ENCODE peak calls at places on chromosomes 2 and 18, in eight cellular contexts. S is NCI-H510A treated with DMSO at 0.1 percent for 48 hours, A is foreskin fibroblast, L is cardiac septum, Y is mucosa of gallbladder, E is sciatic nerve, V is myocyte, R is IMR-90. N is an unnamed sample.

GRCh38 chr2:207337234-207338219 is 171.8 kb upstream of the KLF7 start:
- DNase-seq in Y (no peak), R (peak), A (no peak), S (no peak), V (peak), E (no peak), L (no peak), N (no peak)

GRCh38 chr2:154589514-154589913 is 109.0 kb upstream of the KCNJ3 start:
- DNase-seq in Y (no peak), A (no peak), R (no peak), E (no peak), S (no peak), L (no peak), V (no peak), N (no peak)

GRCh38 chr2:28613616-28614501 is 118.0 kb downstream of the PLB1 start:
- DNase-seq in E (no peak), Y (peak), S (no peak), V (peak), R (peak), A (peak), L (no peak), N (no peak)

GRCh38 chr18:73043231-73044000 is 175.6 kb upstream of the NETO1 start:
- DNase-seq in A (no peak), S (peak), E (no peak), L (no peak), V (no peak), R (no peak), Y (no peak), N (no peak)

GRCh38 chr18:35267809-35268208 is 22.2 kb downstream of the ZSCAN30 start:
- DNase-seq in A (no peak), V (no peak), L (no peak), R (no peak), E (no peak), S (no peak), Y (peak), N (peak)

GRCh38 chr2:203673933-203674332 is 32.5 kb upstream of the CD28 start:
- DNase-seq in V (peak), E (no peak), Y (no peak), A (peak), R (no peak), L (no peak), S (no peak), N (no peak)

GRCh38 chr2:101305492-101306123 is 2.9 kb downstream of the RNF149 start:
- DNase-seq in V (no peak), S (no peak), R (peak), Y (no peak), A (peak), L (no peak), E (no peak), N (no peak)

GRCh38 chr2:151878655-151879563 is 50.7 kb upstream of the ARL5A start:
- DNase-seq in V (peak), R (no peak), E (no peak), A (peak), S (no peak), Y (no peak), L (no peak), N (no peak)

GRCh38 chr2:158414538-158414937 is 42.0 kb downstream of the CCDC148 start:
- DNase-seq in A (peak), L (no peak), R (peak), E (no peak), V (peak), S (no peak), Y (no peak), N (no peak)

GRCh38 chr2:56898986-56899385 is 715.2 kb downstream of the CCDC85A start:
- DNase-seq in L (no peak), Y (no peak), R (no peak), V (no peak), E (no peak), S (no peak), A (no peak), N (no peak)

GRCh38 chr2:191255756-191256312 is 10.6 kb downstream of the MYO1B start:
- DNase-seq in R (peak), V (no peak), L (no peak), S (no peak), E (no peak), A (no peak), Y (no peak), N (no peak)

GRCh38 chr18:12372406-12372805 is 4.6 kb downstream of the AFG3L2 start:
- DNase-seq in S (no peak), V (no peak), A (no peak), Y (no peak), L (no peak), R (no peak), E (no peak), N (no peak)

GRCh38 chr18:24831091-24831490 is 370.7 kb downstream of the HRH4 start:
- DNase-seq in S (no peak), Y (no peak), E (no peak), A (no peak), R (no peak), L (no peak), V (no peak), N (no peak)

GRCh38 chr18:6748241-6748640 is 18.7 kb downstream of the ARHGAP28 start:
- DNase-seq in A (no peak), V (peak), S (no peak), R (no peak), Y (no peak), E (no peak), L (no peak), N (no peak)

GRCh38 chr2:60440761-60441160 is 112.7 kb downstream of the BCL11A start:
- DNase-seq in A (peak), S (no peak), Y (no peak), R (peak), E (no peak), V (no peak), L (no peak), N (no peak)

GRCh38 chr2:25228848-25229674 is 60.7 kb upstream of the POMC start:
- DNase-seq in L (no peak), V (peak), S (peak), E (peak), A (peak), Y (peak), R (peak), N (peak)

GRCh38 chr2:205680903-205681302 is 1.4 kb upstream of the NRP2 start:
- DNase-seq in A (no peak), R (no peak), V (no peak), E (no peak), S (no peak), L (no peak), Y (no peak), N (no peak)

GRCh38 chr2:176643711-176644110 is 374.5 kb downstream of the MTX2 start:
- DNase-seq in V (peak), S (peak), E (no peak), Y (no peak), L (no peak), A (peak), R (no peak), N (no peak)

GRCh38 chr2:212960336-212960735 is 191.1 kb downstream of the IKZF2 start:
- DNase-seq in R (no peak), Y (no peak), V (no peak), S (no peak), A (no peak), E (no peak), L (no peak), N (no peak)

GRCh38 chr2:62577994-62578836 is 72.2 kb upstream of the TMEM17 start:
- DNase-seq in R (peak), L (no peak), E (no peak), V (no peak), S (no peak), Y (peak), A (peak), N (no peak)

GRCh38 chr2:112705576-112705975 is 15.2 kb upstream of the NT5DC4 start:
- DNase-seq in V (no peak), L (no peak), Y (no peak), A (no peak), S (no peak), R (no peak), E (peak), N (no peak)

GRCh38 chr2:240439698-240440151 is 4.3 kb downstream of the GPC1 start:
- DNase-seq in Y (no peak), L (no peak), E (peak), R (no peak), A (no peak), S (no peak), V (no peak), N (peak)

GRCh38 chr2:212595036-212595654 is 56.5 kb upstream of the ERBB4 start:
- DNase-seq in R (peak), A (peak), L (no peak), Y (no peak), V (peak), S (no peak), E (no peak), N (no peak)

GRCh38 chr2:162073776-162074578 is at the start of gene DPP4:
- DNase-seq in S (peak), Y (peak), R (peak), V (peak), A (peak), L (no peak), E (peak), N (peak)

GRCh38 chr2:219079417-219079816 is 18.7 kb upstream of the IHH start:
- DNase-seq in S (no peak), E (no peak), V (peak), A (peak), R (peak), L (no peak), Y (no peak), N (no peak)

GRCh38 chr18:50986360-50987087 is 18.7 kb downstream of the ELAC1 start:
- DNase-seq in A (peak), S (no peak), L (no peak), R (peak), V (peak), E (no peak), Y (no peak), N (no peak)

GRCh38 chr2:17337507-17337906 is 180.7 kb downstream of the RAD51AP2 start:
- DNase-seq in Y (no peak), L (no peak), R (no peak), E (no peak), V (no peak), A (no peak), S (no peak), N (no peak)

GRCh38 chr2:235721586-235721985 is 227.7 kb downstream of the AGAP1 start:
- DNase-seq in L (no peak), E (no peak), S (no peak), A (no peak), R (no peak), V (no peak), Y (no peak), N (no peak)

GRCh38 chr2:127193948-127194267 is 26.2 kb downstream of the CYP27C1 start:
- DNase-seq in Y (no peak), S (no peak), L (no peak), A (peak), R (peak), E (no peak), V (peak), N (no peak)

GRCh38 chr18:70464343-70465114 is 175.7 kb downstream of the SOCS6 start:
- DNase-seq in S (peak), E (peak), Y (peak), L (peak), V (peak), A (peak), R (peak), N (peak)

GRCh38 chr2:130756041-130756720 is 841 bp downstream of the AMER3 start:
- DNase-seq in L (peak), S (peak), E (no peak), A (peak), Y (no peak), V (no peak), R (no peak), N (no peak)

GRCh38 chr2:230896346-230897115 is 28.5 kb downstream of the GPR55 start:
- DNase-seq in R (no peak), E (peak), L (peak), S (no peak), A (no peak), V (no peak), Y (no peak), N (no peak)

GRCh38 chr2:83261591-83262136 is 1197.4 kb downstream of the SUCLG1 start:
- DNase-seq in V (no peak), R (no peak), L (no peak), S (no peak), E (no peak), Y (no peak), A (no peak), N (no peak)

GRCh38 chr2:19122220-19122619 is 236.2 kb downstream of the OSR1 start:
- DNase-seq in S (no peak), A (no peak), Y (no peak), R (no peak), L (no peak), E (no peak), V (no peak), N (no peak)

GRCh38 chr2:58862234-58862633 is 621.1 kb upstream of the FANCL start:
- DNase-seq in Y (no peak), L (no peak), V (no peak), E (no peak), S (no peak), A (no peak), R (no peak), N (no peak)

GRCh38 chr2:217799553-217800432 is 203.0 kb downstream of the TNS1 start:
- DNase-seq in V (no peak), L (no peak), E (no peak), A (no peak), Y (no peak), R (no peak), S (no peak), N (no peak)

GRCh38 chr2:178328037-178328436 is 122.9 kb downstream of the PRKRA start:
- DNase-seq in L (no peak), V (peak), Y (no peak), S (no peak), E (no peak), A (peak), R (peak), N (no peak)

GRCh38 chr2:147976102-147976501 is 44.4 kb downstream of the ORC4 start:
- DNase-seq in L (no peak), V (no peak), Y (no peak), S (no peak), E (no peak), A (no peak), R (no peak), N (no peak)

N was measured in upper lobe of right lung.